ENCODE peak calls at places on chromosomes 3 and 15, in nine cellular contexts. T, H, S, Q, M, C, Y, X and N are unnamed samples.

GRCh38 chr3:64634461-64634860 is 53.3 kb downstream of the ADAMTS9 start:
- DNase-seq in X (no peak), H (no peak), M (no peak), S (no peak), Q (no peak), Y (no peak), C (no peak), T (no peak), N (no peak)

GRCh38 chr15:100671858-100672543 is 69.6 kb downstream of the ASB7 start:
- DNase-seq in T (peak), H (peak), X (peak), Q (peak), S (peak), M (peak), C (no peak), Y (no peak), N (no peak)

GRCh38 chr15:80031841-80032240 is 27.6 kb upstream of the ZFAND6 start:
- DNase-seq in C (no peak), T (no peak), Q (no peak), X (no peak), S (no peak), Y (peak), H (no peak), M (no peak), N (no peak)

GRCh38 chr3:45929042-45929679 is 14.1 kb upstream of the CXCR6 start:
- DNase-seq in Q (peak), S (peak), X (no peak), H (peak), C (no peak), M (no peak), T (peak), Y (peak), N (peak)

GRCh38 chr3:126932188-126932931 is 50.6 kb upstream of the PLXNA1 start:
- DNase-seq in M (peak), Y (no peak), X (peak), H (no peak), T (no peak), Q (no peak), C (peak), S (no peak), N (no peak)

GRCh38 chr3:102827386-102827785 is 392.6 kb downstream of the ZPLD1 start:
- DNase-seq in Q (no peak), X (no peak), T (no peak), Y (no peak), S (no peak), C (no peak), M (no peak), H (no peak), N (no peak)

GRCh38 chr3:175179055-175179454 is 319.9 kb downstream of the NAALADL2 start:
- DNase-seq in Y (no peak), S (no peak), M (no peak), Q (no peak), T (no peak), H (no peak), C (no peak), X (peak), N (no peak)

GRCh38 chr3:171878441-171879225 is 35.5 kb downstream of the TMEM212 start:
- DNase-seq in M (no peak), Q (no peak), S (no peak), T (no peak), H (no peak), Y (no peak), X (peak), C (no peak), N (peak)

GRCh38 chr3:120864541-120864940 is 43.5 kb upstream of the STXBP5L start:
- DNase-seq in C (no peak), M (no peak), H (no peak), X (no peak), Q (no peak), S (no peak), Y (no peak), T (no peak), N (no peak)

GRCh38 chr3:48433472-48434118 is 3.7 kb upstream of the PLXNB1 start:
- DNase-seq in X (no peak), Y (no peak), M (no peak), T (no peak), Q (no peak), S (no peak), C (peak), H (no peak), N (peak)